ENCODE peak calls at places on chromosomes 7 and 10, in eight cellular contexts. G is upper lobe of right lung, C is Peyer's patch, T is lower lobe of right lung, M is pancreas, O is foreskin fibroblast, X is tibial nerve, Y is stomach. K is an unnamed sample.
A peak's percentile ranks its signal among the peaks of the same experiment; 100 is the strongest.

GRCh38 chr7:57354679-57355338 is 95.2 kb upstream of the ZNF716 start:
- DNase-seq in T (no peak), Y (no peak), O (no peak), C (no peak), M (no peak), X (no peak), G (no peak), K (no peak)

GRCh38 chr10:63057509-63057908 is 75.6 kb upstream of the NRBF2 start:
- DNase-seq in T (no peak), Y (no peak), C (no peak), M (no peak), G (peak; percentile 17), O (no peak), X (no peak), K (no peak)

GRCh38 chr10:77004917-77005564 is 632.6 kb downstream of the KCNMA1 start:
- DNase-seq in M (peak; percentile 16), X (peak; percentile 89), T (no peak), C (no peak), O (peak; percentile 80), G (no peak), Y (no peak), K (no peak)

GRCh38 chr10:103145860-103146466 is 47.1 kb downstream of the NT5C2 start:
- DNase-seq in Y (peak; percentile 76), C (no peak), M (peak; percentile 73), T (no peak), X (peak; percentile 81), O (peak; percentile 96), G (no peak), K (no peak)

GRCh38 chr10:18113881-18114280 is 26.3 kb upstream of the CACNB2 start:
- DNase-seq in Y (no peak), C (no peak), O (no peak), X (no peak), T (no peak), M (no peak), G (no peak), K (no peak)

GRCh38 chr7:115618676-115619075 is 411.9 kb downstream of the TFEC start:
- DNase-seq in T (no peak), O (peak; percentile 82), X (no peak), C (no peak), M (no peak), G (no peak), Y (no peak), K (no peak)

GRCh38 chr7:70881470-70881869 is 250.5 kb upstream of the GALNT17 start:
- DNase-seq in G (no peak), C (no peak), O (no peak), M (no peak), X (no peak), Y (no peak), T (no peak), K (no peak)

GRCh38 chr7:27122075-27122910 is 8.3 kb downstream of the HOXA4 start:
- DNase-seq in X (no peak), C (peak; percentile 84), Y (no peak), T (no peak), O (no peak), M (no peak), G (no peak), K (no peak)

GRCh38 chr7:144410441-144410840 is 6.9 kb upstream of the NOBOX start:
- DNase-seq in T (no peak), X (no peak), G (no peak), C (no peak), Y (no peak), O (no peak), M (no peak), K (no peak)

GRCh38 chr7:1569016-1569415 is 816 bp downstream of the PSMG3 start:
- DNase-seq in G (no peak), Y (no peak), X (no peak), O (peak; percentile 30), M (no peak), T (no peak), C (no peak), K (no peak)

GRCh38 chr7:138328215-138328614 is 131.8 kb upstream of the TRIM24 start:
- DNase-seq in X (no peak), C (no peak), G (no peak), T (no peak), Y (no peak), M (no peak), O (no peak), K (no peak)

GRCh38 chr10:3045471-3046209 is 21.7 kb upstream of the PFKP start:
- DNase-seq in X (no peak), Y (peak; percentile 59), G (peak; percentile 89), O (peak; percentile 87), C (peak; percentile 64), T (peak; percentile 78), M (no peak), K (no peak)

GRCh38 chr7:92611735-92612134 is 21.5 kb upstream of the FAM133B start:
- DNase-seq in G (no peak), Y (no peak), O (no peak), X (no peak), M (no peak), T (no peak), C (no peak), K (no peak)

GRCh38 chr7:13035233-13035632 is 347.8 kb downstream of the ARL4A start:
- DNase-seq in C (no peak), T (no peak), G (no peak), Y (no peak), M (no peak), X (no peak), O (no peak), K (no peak)
- H3K4me3 ChIP-seq in C (no peak overlapping the region), T (no peak overlapping the region), G (no peak overlapping the region), Y (no peak overlapping the region), M (no peak overlapping the region), X (no peak overlapping the region), O (no peak overlapping the region), K (no peak overlapping the region)

GRCh38 chr10:60382946-60383681 is 6.6 kb downstream of the ANK3 start:
- DNase-seq in G (no peak), O (peak; percentile 42), M (no peak), C (no peak), T (no peak), X (no peak), Y (no peak), K (no peak)
- H3K4me3 ChIP-seq in G (no peak overlapping the region), O (no peak overlapping the region), M (no peak overlapping the region), C (no peak overlapping the region), T (no peak overlapping the region), X (no peak overlapping the region), Y (no peak overlapping the region), K (no peak overlapping the region)

DNA sequence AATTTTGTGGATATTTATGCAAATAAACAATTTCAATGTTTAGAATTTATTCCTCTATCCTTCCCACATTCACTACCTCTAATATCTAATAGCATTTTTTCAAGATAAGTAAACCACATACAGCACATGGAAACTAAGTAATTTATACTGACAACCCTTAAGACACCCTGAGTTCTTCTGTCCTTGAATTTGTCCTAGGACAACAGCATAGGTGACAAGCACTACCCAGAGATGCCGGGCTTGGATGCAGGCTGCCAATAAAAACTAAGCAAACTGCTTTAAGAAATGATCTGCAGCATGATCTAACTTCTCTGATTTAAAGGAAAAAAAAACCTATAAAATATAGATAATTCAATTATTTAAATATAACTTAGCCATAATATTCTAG is 22.7 kb downstream of the NT5C3A start:
- DNase-seq in X (no peak), O (no peak), C (no peak), G (no peak), M (no peak), T (no peak), Y (no peak), K (no peak)
- H3K4me3 ChIP-seq in X (peak overlapping the region; percentile 4), O (peak overlapping the region; percentile 40), C (peak overlapping the region; percentile 54), G (peak overlapping the region; percentile 38), M (peak overlapping the region; percentile 14), T (peak overlapping the region; percentile 57), Y (peak overlapping the region; percentile 43), K (peak overlapping the region; percentile 34)

DNA sequence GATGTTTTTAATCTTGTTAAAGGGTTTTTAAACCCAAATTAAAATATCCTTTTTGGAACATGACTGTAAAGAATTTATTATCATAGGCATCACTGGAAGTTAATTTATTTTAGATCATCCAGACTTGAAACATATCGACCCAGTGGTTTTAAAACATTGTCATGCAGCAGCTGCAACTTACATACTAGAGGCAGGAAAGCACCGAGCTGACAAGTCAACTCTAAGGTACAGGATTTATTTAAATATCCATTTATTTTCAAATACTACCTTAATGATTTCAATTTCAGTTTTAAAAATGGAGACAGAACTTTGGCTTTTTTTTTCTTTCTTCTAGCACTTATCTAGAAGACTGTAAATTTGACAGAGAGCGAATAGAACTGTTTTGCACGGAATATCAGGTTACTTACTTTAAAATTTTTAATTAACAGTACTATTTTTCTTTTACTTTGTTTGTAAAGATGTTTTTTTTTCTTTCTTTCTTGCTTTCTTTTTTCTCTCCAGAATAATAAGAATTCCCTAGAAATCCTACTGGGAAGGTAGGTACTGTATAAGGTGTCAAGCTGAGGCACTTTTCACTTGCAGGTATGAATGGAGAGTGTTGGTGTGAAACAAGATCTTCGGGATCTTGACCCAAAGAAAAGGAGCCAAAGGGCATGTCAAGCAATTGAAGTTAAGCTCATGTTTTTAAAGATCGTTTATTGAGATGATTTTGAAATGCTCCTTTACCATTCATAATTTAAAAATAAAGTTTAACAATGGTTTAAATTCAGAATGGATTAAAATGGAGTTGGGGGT is 1.8 kb downstream of the COMMD3 start:
- DNase-seq in G (no peak), T (no peak), Y (no peak), X (no peak), M (no peak), C (no peak), O (no peak), K (no peak)
- H3K4me3 ChIP-seq in G (peak overlapping the region; percentile 91), T (peak overlapping the region; percentile 86), Y (no peak overlapping the region), X (no peak overlapping the region), M (no peak overlapping the region), C (no peak overlapping the region), O (no peak overlapping the region), K (no peak overlapping the region)

DNA sequence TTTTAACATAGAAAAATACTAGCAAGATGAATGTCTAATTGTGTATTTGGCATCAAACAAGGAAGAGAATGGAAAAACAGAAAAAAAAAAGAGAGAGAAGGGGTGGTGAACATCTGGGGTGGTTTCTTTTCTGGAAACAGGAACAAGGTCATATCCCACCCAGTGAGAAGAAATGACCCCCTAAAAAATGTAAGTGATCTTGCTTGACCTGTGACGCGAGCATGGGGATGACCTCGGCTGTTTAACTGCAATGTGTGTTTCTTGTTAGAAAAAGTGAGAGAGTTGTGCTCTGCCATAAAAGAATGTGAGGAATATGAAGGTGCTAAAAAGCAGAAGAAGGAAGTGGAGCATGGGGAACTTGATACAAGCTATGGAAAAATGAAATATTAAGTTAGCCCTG is 258.5 kb downstream of the AGMO start:
- DNase-seq in Y (no peak), T (no peak), O (no peak), G (no peak), M (no peak), X (peak; percentile 15), C (no peak), K (no peak)
- H3K4me3 ChIP-seq in Y (no peak overlapping the region), T (no peak overlapping the region), O (no peak overlapping the region), G (no peak overlapping the region), M (no peak overlapping the region), X (no peak overlapping the region), C (no peak overlapping the region), K (no peak overlapping the region)

K was measured in Jurkat, Clone E6-1.